ENCODE peak calls at places on chromosome 2, in eight cellular contexts. A, V, J, U, Y, K, N and I are unnamed samples.

GRCh38 chr2:200616656-200617055 is 30.8 kb downstream of the AOX1 start:
- DNase-seq in A (no peak), V (no peak), J (no peak), U (no peak), Y (no peak), K (no peak), N (no peak), I (no peak)

GRCh38 chr2:10591207-10591606 is 98.6 kb downstream of the NOL10 start:
- DNase-seq in A (no peak), V (no peak), J (no peak), U (no peak), Y (no peak), K (no peak), N (no peak), I (no peak)

GRCh38 chr2:123380536-123380935 is 644.6 kb upstream of the CNTNAP5 start:
- DNase-seq in A (no peak), V (no peak), J (no peak), U (no peak), Y (no peak), K (no peak), N (no peak), I (no peak)

GRCh38 chr2:143808166-143808565 is 678.9 kb downstream of the ARHGAP15 start:
- DNase-seq in A (no peak), V (no peak), J (no peak), U (no peak), Y (peak; percentile 48), K (no peak), N (no peak), I (no peak)

GRCh38 chr2:85255813-85256581 is 71.8 kb downstream of the TGOLN2 start:
- DNase-seq in A (no peak), V (no peak), J (peak; percentile 73), U (no peak), Y (no peak), K (no peak), N (no peak), I (no peak)

GRCh38 chr2:44801676-44802408 is 139.7 kb upstream of the SIX3 start:
- DNase-seq in A (no peak), V (no peak), J (no peak), U (no peak), Y (peak; percentile 4), K (no peak), N (no peak), I (no peak)

GRCh38 chr2:111897924-111898702 is at the start of gene MERTK:
- DNase-seq in A (peak; percentile 80), V (no peak), J (peak; percentile 81), U (peak; percentile 72), Y (peak; percentile 63), K (peak; percentile 74), N (peak; percentile 25), I (peak; percentile 55)

GRCh38 chr2:156892449-156893335 is 364.8 kb upstream of the GALNT5 start:
- DNase-seq in A (no peak), V (peak; percentile 50), J (peak; percentile 13), U (peak; percentile 68), Y (peak; percentile 80), K (peak; percentile 87), N (no peak), I (no peak)

GRCh38 chr2:241011751-241012510 is 13.5 kb downstream of the SNED1 start:
- DNase-seq in A (peak; percentile 67), V (no peak), J (no peak), U (no peak), Y (no peak), K (no peak), N (no peak), I (peak; percentile 11)

GRCh38 chr2:221517362-221518121 is 54.6 kb downstream of the EPHA4 start:
- DNase-seq in A (peak; percentile 79), V (peak; percentile 65), J (peak; percentile 34), U (peak; percentile 8), Y (peak; percentile 82), K (no peak), N (peak; percentile 74), I (peak; percentile 32)

GRCh38 chr2:147913701-147914480 is 69.1 kb downstream of the ACVR2A start:
- DNase-seq in A (no peak), V (no peak), J (no peak), U (no peak), Y (peak; percentile 40), K (no peak), N (no peak), I (no peak)

GRCh38 chr2:127422631-127423475 is 4.6 kb downstream of the PROC start:
- DNase-seq in A (peak; percentile 65), V (peak; percentile 54), J (peak; percentile 40), U (no peak), Y (no peak), K (peak; percentile 45), N (peak; percentile 14), I (peak; percentile 43)

GRCh38 chr2:231191896-231192872 is 6.2 kb upstream of the ARMC9 start:
- DNase-seq in A (no peak), V (no peak), J (peak; percentile 84), U (no peak), Y (peak; percentile 35), K (peak; percentile 3), N (no peak), I (no peak)

GRCh38 chr2:9536504-9536903 is 19.1 kb downstream of the ADAM17 start:
- DNase-seq in A (no peak), V (no peak), J (no peak), U (no peak), Y (no peak), K (no peak), N (no peak), I (no peak)

GRCh38 chr2:221166283-221166682 is 405.8 kb downstream of the EPHA4 start:
- DNase-seq in A (no peak), V (peak; percentile 4), J (no peak), U (no peak), Y (no peak), K (no peak), N (no peak), I (no peak)

GRCh38 chr2:135189148-135189547 is 137.1 kb downstream of the RAB3GAP1 start:
- DNase-seq in A (no peak), V (no peak), J (no peak), U (no peak), Y (no peak), K (no peak), N (no peak), I (no peak)

GRCh38 chr2:54755641-54756326 is 32.3 kb downstream of the EML6 start:
- DNase-seq in A (no peak), V (peak; percentile 81), J (no peak), U (no peak), Y (peak; percentile 64), K (no peak), N (no peak), I (no peak)

GRCh38 chr2:239337877-239338484 is 62.8 kb downstream of the HDAC4 start:
- DNase-seq in A (no peak), V (no peak), J (no peak), U (no peak), Y (no peak), K (peak; percentile 60), N (no peak), I (no peak)

GRCh38 chr2:241772063-241772499 is 4.5 kb upstream of the GAL3ST2 start:
- DNase-seq in A (peak; percentile 57), V (no peak), J (no peak), U (no peak), Y (no peak), K (no peak), N (no peak), I (no peak)

GRCh38 chr2:27989149-27989548 is 98.6 kb downstream of the BABAM2 start:
- DNase-seq in A (no peak), V (no peak), J (no peak), U (peak; percentile 32), Y (peak; percentile 92), K (no peak), N (no peak), I (no peak)

GRCh38 chr2:1728821-1729220 is 15.5 kb downstream of the PXDN start:
- DNase-seq in A (peak; percentile 52), V (no peak), J (no peak), U (no peak), Y (peak; percentile 55), K (peak; percentile 44), N (no peak), I (no peak)